ENCODE peak calls at places on chromosomes 16 and 17, in eight cellular contexts. L is SW 1271; C is ascending aorta; N is activated CD4-positive, CD25-positive, alpha-beta regulatory T cell treated with anti-CD3 and anti-CD28 coated beads, Interleukin-2, amount 50 U/mL, for 16 hours; G is foreskin keratinocyte; J is stimulated activated CD8-positive, alpha-beta memory T cell treated with anti-CD3 and anti-CD28 coated beads, Interleukin-4, amount 100 ng/mL, for 48 hours; V is LNCaP clone FGC; O is lung microvascular endothelial cell. S is an unnamed sample.
A peak's percentile ranks its signal among the peaks of the same experiment; 100 is the strongest.

GRCh38 chr16:3865241-3865640 is 15.3 kb downstream of the CREBBP start:
- DNase-seq in O (no peak), G (no peak), N (no peak), J (no peak), V (no peak), C (no peak), L (no peak), S (no peak)

GRCh38 chr17:80599546-80600305 is 55.1 kb downstream of the RPTOR start:
- DNase-seq in C (no peak), G (peak; percentile 10), N (no peak), L (no peak), O (peak; percentile 44), V (no peak), J (no peak), S (peak; percentile 28)

GRCh38 chr16:86671486-86672214 is 93.3 kb downstream of the FOXL1 start:
- DNase-seq in J (no peak), L (no peak), V (no peak), N (no peak), G (no peak), O (no peak), C (no peak), S (no peak)

GRCh38 chr17:78804777-78805176 is 22.7 kb upstream of the CYTH1 start:
- DNase-seq in O (no peak), N (no peak), C (no peak), J (no peak), V (no peak), L (no peak), G (no peak), S (no peak)

GRCh38 chr16:72561-73537 is at the start of gene RHBDF1:
- DNase-seq in N (no peak), C (no peak), G (no peak), J (peak; percentile 51), O (peak; percentile 76), L (peak; percentile 19), V (no peak), S (no peak)

GRCh38 chr17:909642-910323 is 69.8 kb downstream of the NXN start:
- DNase-seq in N (no peak), G (no peak), L (peak; percentile 87), O (no peak), J (no peak), V (no peak), C (no peak), S (no peak)

GRCh38 chr16:68275611-68276191 is 11.4 kb downstream of the SLC7A6 start:
- DNase-seq in V (no peak), N (no peak), J (no peak), L (no peak), O (no peak), C (no peak), G (peak; percentile 65), S (no peak)

GRCh38 chr16:77591347-77591746 is 131.0 kb upstream of the NUDT7 start:
- DNase-seq in L (no peak), J (no peak), N (no peak), G (no peak), O (no peak), C (no peak), V (no peak), S (no peak)

GRCh38 chr16:19410435-19411153 is 7.1 kb upstream of the TMC5 start:
- DNase-seq in O (no peak), G (no peak), C (no peak), N (no peak), V (no peak), J (peak; percentile 24), L (no peak), S (peak; percentile 50)

GRCh38 chr17:42603318-42603717 is 5.9 kb downstream of the RETREG3 start:
- DNase-seq in C (no peak), V (no peak), J (no peak), N (no peak), O (no peak), L (no peak), G (no peak), S (no peak)

S was measured in activated CD8-positive, alpha-beta memory T cell treated with anti-CD3 and anti-CD28 coated beads, Interleukin-2, amount 50 U/mL, for 48 hours.